ENCODE peak calls at places on chromosome 2, in eight cellular contexts. Q is OCI-LY7, Z is GM12865, U is HCT116, W is fibroblast of pulmonary artery, E is pancreas, C is tibial artery, R is left lung. P is an unnamed sample.

GRCh38 chr2:215621389-215621788 is 185.5 kb upstream of the FN1 start:
- DNase-seq in Q (no peak), Z (no peak), U (no peak), W (no peak), E (no peak), C (no peak), R (no peak), P (no peak)

GRCh38 chr2:152354069-152354755 is 19.2 kb downstream of the FMNL2 start:
- DNase-seq in Q (no peak), Z (no peak), U (no peak), W (peak), E (no peak), C (no peak), R (no peak), P (peak)

GRCh38 chr2:27306657-27307544 is 1.3 kb downstream of the UCN start:
- DNase-seq in Q (no peak), Z (no peak), U (no peak), W (no peak), E (no peak), C (no peak), R (no peak), P (no peak)

GRCh38 chr2:234677758-234678538 is 181.1 kb upstream of the ARL4C start:
- DNase-seq in Q (no peak), Z (no peak), U (no peak), W (peak), E (no peak), C (no peak), R (no peak), P (peak)

GRCh38 chr2:96730212-96730611 is 9.7 kb downstream of the LMAN2L start:
- DNase-seq in Q (no peak), Z (no peak), U (no peak), W (peak), E (no peak), C (no peak), R (no peak), P (peak)

GRCh38 chr2:74939919-74940812 is 18.3 kb upstream of the POLE4 start:
- DNase-seq in Q (no peak), Z (no peak), U (no peak), W (no peak), E (no peak), C (no peak), R (no peak), P (no peak)

GRCh38 chr2:76953733-76954347 is 568.3 kb downstream of the LRRTM4 start:
- DNase-seq in Q (peak), Z (peak), U (no peak), W (peak), E (peak), C (no peak), R (no peak), P (peak)

GRCh38 chr2:33210626-33211025 is 263.9 kb downstream of the LTBP1 start:
- DNase-seq in Q (no peak), Z (no peak), U (no peak), W (peak), E (no peak), C (peak), R (no peak), P (peak)

GRCh38 chr2:189210250-189211075 is 30.9 kb upstream of the COL5A2 start:
- DNase-seq in Q (no peak), Z (no peak), U (peak), W (peak), E (no peak), C (peak), R (no peak), P (peak)

GRCh38 chr2:85135066-85135914 is 2.1 kb downstream of the TCF7L1 start:
- DNase-seq in Q (no peak), Z (no peak), U (no peak), W (no peak), E (no peak), C (peak), R (no peak), P (no peak)

GRCh38 chr2:171404258-171404657 is 29.5 kb downstream of the METTL8 start:
- DNase-seq in Q (no peak), Z (no peak), U (peak), W (peak), E (no peak), C (no peak), R (no peak), P (peak)

GRCh38 chr2:232485757-232486557 is 1.7 kb downstream of the ECEL1 start:
- DNase-seq in Q (no peak), Z (no peak), U (no peak), W (no peak), E (no peak), C (peak), R (peak), P (no peak)

GRCh38 chr2:19351914-19352697 is 6.3 kb downstream of the OSR1 start:
- DNase-seq in Q (no peak), Z (no peak), U (no peak), W (no peak), E (no peak), C (peak), R (peak), P (no peak)

GRCh38 chr2:172230783-172231446 is 128.2 kb upstream of the DLX2 start:
- DNase-seq in Q (no peak), Z (no peak), U (no peak), W (no peak), E (no peak), C (no peak), R (no peak), P (peak)

GRCh38 chr2:21291281-21291825 is 167.6 kb downstream of the TDRD15 start:
- DNase-seq in Q (no peak), Z (no peak), U (no peak), W (no peak), E (no peak), C (no peak), R (no peak), P (no peak)

GRCh38 chr2:25566694-25567093 is 106.7 kb downstream of the DTNB start:
- DNase-seq in Q (peak), Z (peak), U (no peak), W (peak), E (peak), C (no peak), R (no peak), P (peak)

GRCh38 chr2:14752294-14752693 is 119.8 kb downstream of the LRATD1 start:
- DNase-seq in Q (no peak), Z (peak), U (no peak), W (no peak), E (no peak), C (no peak), R (no peak), P (no peak)

GRCh38 chr2:165957030-165957675 is 3.6 kb upstream of the TTC21B start:
- DNase-seq in Q (no peak), Z (no peak), U (no peak), W (no peak), E (peak), C (no peak), R (peak), P (no peak)

GRCh38 chr2:181954538-181954883 is 31.1 kb upstream of the PPP1R1C start:
- DNase-seq in Q (no peak), Z (no peak), U (no peak), W (no peak), E (no peak), C (no peak), R (no peak), P (no peak)

GRCh38 chr2:181957668-181958067 is 28.0 kb upstream of the PPP1R1C start:
- DNase-seq in Q (no peak), Z (no peak), U (no peak), W (no peak), E (no peak), C (no peak), R (no peak), P (no peak)

GRCh38 chr2:181955010-181955409 is 30.6 kb upstream of the PPP1R1C start:
- DNase-seq in Q (no peak), Z (no peak), U (peak), W (peak), E (no peak), C (no peak), R (no peak), P (peak)

GRCh38 chr2:181952413-181953226 is 33.0 kb upstream of the PPP1R1C start:
- DNase-seq in Q (no peak), Z (no peak), U (no peak), W (no peak), E (no peak), C (no peak), R (no peak), P (no peak)

DNA sequence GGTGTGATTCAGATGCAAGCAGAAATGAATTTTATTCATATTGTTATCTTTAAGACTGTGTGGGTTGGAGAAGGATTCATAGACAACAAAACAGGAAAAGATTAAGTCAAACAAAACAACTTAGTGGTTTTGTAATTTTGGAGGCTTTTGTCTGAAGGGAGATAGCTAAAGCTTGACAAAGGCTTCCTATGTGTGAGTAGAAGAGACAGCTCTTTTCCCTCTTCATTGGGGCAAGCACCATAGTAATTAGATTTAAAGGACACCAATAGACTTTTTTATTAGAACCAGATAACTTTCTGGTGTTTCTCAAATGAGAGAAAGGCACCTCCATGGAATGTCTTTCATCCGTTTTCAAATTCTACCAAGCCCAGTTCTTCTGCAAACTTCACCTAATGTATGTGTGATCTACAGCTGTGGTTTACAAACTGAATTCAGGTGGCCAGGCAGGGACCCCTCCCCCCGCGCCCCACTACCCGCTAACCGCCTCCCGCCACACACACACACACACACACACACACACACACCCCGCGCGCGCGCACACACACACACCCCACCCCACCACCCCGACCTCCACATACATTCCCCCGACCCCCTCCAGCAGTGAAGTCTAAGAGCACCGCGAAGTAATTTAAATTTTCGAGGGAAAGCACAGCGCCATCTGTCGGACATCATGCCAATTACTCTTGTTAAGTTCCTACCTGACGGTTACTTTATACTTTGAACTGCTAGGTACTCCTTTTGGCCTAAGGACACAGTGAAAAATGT is 31.7 kb upstream of the PPP1R1C start:
- DNase-seq in Q (peak), Z (peak), U (peak), W (peak), E (peak), C (no peak), R (peak), P (peak)
- H3K4me3 ChIP-seq in Q (peak), Z (no peak), U (peak), W (peak), E (no peak), C (peak), R (no peak), P (peak)

GRCh38 chr2:177767768-177768167 is 304.8 kb downstream of the PDE11A start:
- DNase-seq in Q (no peak), Z (no peak), U (no peak), W (no peak), E (no peak), C (no peak), R (no peak), P (no peak)
- TF ChIP-seq CTCF in Q (no peak), Z (no peak), U (no peak), W (no peak), E (no peak), C (no peak), R (no peak), P (no peak)

DNA sequence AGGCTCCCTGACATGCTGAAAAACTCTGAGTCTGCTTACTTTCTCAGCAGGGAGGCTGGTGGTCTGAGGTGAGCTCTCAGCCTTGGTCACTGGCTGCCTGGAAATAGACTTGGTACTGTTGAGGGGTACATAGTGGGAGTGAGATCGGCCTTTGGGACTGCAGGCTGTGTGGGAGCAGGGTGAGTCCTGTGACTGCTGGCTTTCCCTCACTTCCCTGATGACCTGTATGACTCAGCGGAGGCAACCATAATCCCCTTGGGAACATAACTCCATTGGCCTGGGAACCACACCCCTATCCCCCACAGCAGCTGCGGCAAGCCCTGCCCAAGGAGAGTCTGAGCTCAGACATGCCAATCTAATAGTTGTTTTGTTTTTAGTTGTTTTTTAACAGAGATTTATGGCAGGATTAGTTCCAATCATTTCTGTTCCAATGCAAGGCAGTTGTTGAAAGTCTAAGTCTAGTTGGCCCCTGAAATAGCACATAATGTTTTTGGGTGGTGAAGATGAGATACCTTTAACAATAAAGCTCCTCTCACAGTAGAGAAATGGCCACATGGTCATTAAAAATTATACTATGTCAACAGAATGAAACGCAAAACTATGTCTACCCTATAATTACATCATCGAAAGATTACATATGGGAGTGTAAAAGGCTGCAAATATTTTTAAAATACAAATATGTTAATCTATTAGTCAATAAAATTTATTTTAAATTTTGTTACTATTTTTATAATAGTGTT is 414.1 kb upstream of the CHAC2 start:
- DNase-seq in Q (no peak), Z (no peak), U (peak), W (peak), E (no peak), C (no peak), R (peak), P (peak)
- H3K4me3 ChIP-seq in Q (no peak), Z (no peak), U (peak), W (no peak), E (no peak), C (no peak), R (no peak), P (no peak)

DNA sequence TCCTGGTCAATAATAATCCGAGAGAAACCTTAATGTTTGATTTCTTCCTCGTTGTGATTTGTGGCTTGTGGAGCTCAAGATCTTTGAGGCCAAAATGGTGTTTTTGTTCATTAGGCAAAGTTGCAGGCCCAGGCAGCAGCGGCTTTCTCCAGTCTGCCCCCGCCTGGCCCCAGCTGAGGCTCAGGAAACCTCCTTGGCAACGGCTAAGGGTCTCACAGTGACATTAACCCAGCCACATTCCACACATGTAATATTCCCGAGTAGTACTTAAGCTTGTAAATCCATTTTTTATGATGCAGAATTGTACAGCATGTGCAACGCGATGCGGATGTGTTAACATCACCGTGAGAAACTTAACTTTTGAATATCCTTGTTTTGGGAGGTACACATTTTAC is 200.1 kb downstream of the BCL11A start:
- DNase-seq in Q (peak), Z (peak), U (no peak), W (no peak), E (no peak), C (no peak), R (no peak), P (no peak)
- TF ChIP-seq CTCF in Q (peak), Z (peak), U (no peak), W (no peak), E (no peak), C (no peak), R (no peak), P (no peak)

GRCh38 chr2:8408560-8409460 is 273.0 kb upstream of the ID2 start:
- DNase-seq in Q (peak), Z (peak), U (no peak), W (no peak), E (no peak), C (no peak), R (no peak), P (no peak)

GRCh38 chr2:8406271-8406670 is 275.6 kb upstream of the ID2 start:
- DNase-seq in Q (no peak), Z (no peak), U (no peak), W (peak), E (no peak), C (no peak), R (no peak), P (no peak)

GRCh38 chr2:8409461-8410260 is 272.2 kb upstream of the ID2 start:
- DNase-seq in Q (no peak), Z (no peak), U (no peak), W (no peak), E (no peak), C (no peak), R (no peak), P (no peak)

GRCh38 chr2:8405334-8405733 is 276.5 kb upstream of the ID2 start:
- DNase-seq in Q (no peak), Z (no peak), U (no peak), W (no peak), E (no peak), C (no peak), R (no peak), P (no peak)

DNA sequence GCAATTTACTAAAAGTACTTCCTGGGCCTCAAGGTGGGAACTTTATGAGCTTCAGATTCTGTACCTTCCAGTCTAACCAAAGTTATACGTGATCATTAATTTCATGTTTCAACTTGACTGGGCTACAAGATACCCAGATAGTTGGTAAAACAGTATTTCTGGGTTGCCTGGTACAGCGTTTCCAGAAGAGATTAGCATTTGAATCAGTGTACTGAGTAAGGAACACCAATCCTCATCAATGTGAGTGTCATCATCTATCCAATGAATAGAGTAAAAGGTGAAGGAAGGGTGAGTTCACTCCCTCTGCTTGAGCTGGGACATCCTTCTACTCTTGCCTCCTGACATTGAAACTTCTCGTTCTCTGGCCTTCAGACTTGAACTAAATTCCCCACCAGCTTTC is 274.5 kb upstream of the ID2 start:
- DNase-seq in Q (no peak), Z (peak), U (no peak), W (no peak), E (no peak), C (no peak), R (no peak), P (no peak)
- H3K4me3 ChIP-seq in Q (no peak), Z (no peak), U (no peak), W (no peak), E (no peak), C (no peak), R (no peak), P (no peak)